ENCODE peak calls at places on chromosome 5, in seven cellular contexts. F, I, U, O, M, A and S are unnamed samples.

GRCh38 chr5:161372682-161373344 is 173.7 kb downstream of the GABRB2 start:
- DNase-seq in F (no peak), I (no peak), U (no peak), O (peak), M (no peak), A (no peak), S (no peak)

GRCh38 chr5:77145666-77146065 is 58.6 kb upstream of the ZBED3 start:
- DNase-seq in F (no peak), I (no peak), U (no peak), O (no peak), M (no peak), A (no peak), S (no peak)

GRCh38 chr5:591746-592145 is 20.4 kb upstream of the CEP72 start:
- DNase-seq in F (peak), I (no peak), U (no peak), O (no peak), M (no peak), A (no peak), S (peak)

GRCh38 chr5:157740211-157740610 is 3.3 kb upstream of the LSM11 start:
- DNase-seq in F (no peak), I (no peak), U (no peak), O (peak), M (no peak), A (peak), S (no peak)

GRCh38 chr5:58294598-58295298 is 165.1 kb downstream of the PLK2 start:
- DNase-seq in F (no peak), I (no peak), U (no peak), O (no peak), M (no peak), A (no peak), S (no peak)

GRCh38 chr5:90747175-90747574 is 188.6 kb downstream of the ADGRV1 start:
- DNase-seq in F (no peak), I (no peak), U (no peak), O (no peak), M (no peak), A (no peak), S (no peak)

GRCh38 chr5:2157372-2157771 is 274.6 kb upstream of the IRX4 start:
- DNase-seq in F (no peak), I (peak), U (no peak), O (no peak), M (no peak), A (no peak), S (no peak)

GRCh38 chr5:150584561-150585335 is 55.7 kb upstream of the SYNPO start:
- DNase-seq in F (peak), I (peak), U (peak), O (no peak), M (no peak), A (no peak), S (no peak)

GRCh38 chr5:63456279-63456678 is 506.0 kb downstream of the HTR1A start:
- DNase-seq in F (no peak), I (no peak), U (no peak), O (no peak), M (no peak), A (no peak), S (no peak)

GRCh38 chr5:15926586-15926985 is 253.0 kb downstream of the MARCHF11 start:
- DNase-seq in F (no peak), I (no peak), U (no peak), O (no peak), M (no peak), A (no peak), S (no peak)

GRCh38 chr5:154110054-154110453 is 71.3 kb downstream of the MFAP3 start:
- DNase-seq in F (no peak), I (no peak), U (no peak), O (no peak), M (no peak), A (no peak), S (no peak)

GRCh38 chr5:175652741-175653663 is 4.9 kb upstream of the HRH2 start:
- DNase-seq in F (no peak), I (no peak), U (no peak), O (no peak), M (peak), A (no peak), S (no peak)

GRCh38 chr5:120447706-120448239 is 16.3 kb upstream of the PRR16 start:
- DNase-seq in F (no peak), I (no peak), U (no peak), O (no peak), M (no peak), A (no peak), S (no peak)

GRCh38 chr5:99010294-99010693 is 81.5 kb upstream of the CHD1 start:
- DNase-seq in F (no peak), I (no peak), U (no peak), O (peak), M (no peak), A (no peak), S (no peak)

GRCh38 chr5:99000221-99000620 is 71.4 kb upstream of the CHD1 start:
- DNase-seq in F (no peak), I (no peak), U (no peak), O (no peak), M (no peak), A (no peak), S (no peak)

GRCh38 chr5:99000878-99001277 is 72.1 kb upstream of the CHD1 start:
- DNase-seq in F (no peak), I (no peak), U (no peak), O (no peak), M (no peak), A (no peak), S (no peak)

GRCh38 chr5:99004960-99005359 is 76.2 kb upstream of the CHD1 start:
- DNase-seq in F (no peak), I (no peak), U (no peak), O (no peak), M (no peak), A (no peak), S (no peak)

GRCh38 chr5:99005506-99005905 is 76.7 kb upstream of the CHD1 start:
- DNase-seq in F (no peak), I (no peak), U (no peak), O (no peak), M (no peak), A (no peak), S (no peak)
- TF ChIP-seq CTCF in F (no peak), I (no peak), U (no peak), O (no peak), M (no peak), A (no peak), S (no peak)

DNA sequence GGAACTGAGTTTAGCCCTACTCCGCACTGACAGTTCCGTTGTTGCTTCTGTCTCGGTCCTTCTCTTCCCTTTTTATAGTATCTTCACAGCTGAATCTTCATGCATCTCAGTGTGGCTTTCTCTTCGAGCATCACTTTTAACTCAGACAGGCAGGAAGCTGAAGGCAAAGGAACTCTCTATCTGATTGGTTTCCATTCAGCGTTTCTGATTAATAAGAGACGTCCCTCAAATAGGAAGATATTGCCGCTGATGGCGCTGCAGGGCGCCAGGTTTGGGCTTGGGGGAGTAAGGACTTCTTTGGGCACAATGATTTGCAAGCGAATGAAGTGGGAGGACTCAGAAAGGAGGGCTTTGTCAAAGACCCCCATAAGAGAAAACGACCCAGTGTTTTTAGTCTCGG is at the start of gene CDH9:
- DNase-seq in F (no peak), I (no peak), U (no peak), O (peak), M (no peak), A (peak), S (no peak)
- H3K4me3 ChIP-seq in F (no peak), I (no peak), U (no peak), O (peak), M (no peak), A (peak), S (no peak)

DNA sequence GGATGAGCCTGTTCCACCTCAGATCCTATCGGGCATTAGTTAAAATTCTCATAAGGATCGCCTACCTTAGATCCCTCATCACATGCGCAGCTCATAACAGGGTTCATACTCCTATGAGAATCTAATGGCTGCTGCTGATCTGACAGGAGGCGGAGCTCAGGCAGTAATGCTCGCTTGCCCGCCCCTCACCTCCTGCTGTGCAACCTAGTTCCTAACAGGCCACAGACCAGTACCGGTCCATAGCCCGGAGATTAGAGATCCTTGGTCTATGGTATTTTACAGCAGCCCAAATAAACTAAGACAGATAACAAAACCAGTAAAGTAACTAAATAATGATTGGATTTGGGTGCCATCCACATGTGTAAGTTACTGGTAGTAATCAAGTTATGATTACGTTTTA is 17.5 kb downstream of the GOLPH3 start:
- DNase-seq in F (no peak), I (no peak), U (no peak), O (peak), M (no peak), A (no peak), S (no peak)
- H3K27ac ChIP-seq in F (no peak), I (no peak), U (no peak), O (no peak), M (no peak), A (no peak), S (no peak)

GRCh38 chr5:109411175-109411514 is 1.4 kb upstream of the PJA2 start:
- DNase-seq in F (no peak), I (no peak), U (no peak), O (no peak), M (no peak), A (no peak), S (no peak)

GRCh38 chr5:109411627-109412026 is 1.9 kb upstream of the PJA2 start:
- DNase-seq in F (no peak), I (no peak), U (no peak), O (no peak), M (no peak), A (peak), S (no peak)

GRCh38 chr5:109410389-109411174 is 808 bp upstream of the PJA2 start:
- DNase-seq in F (peak), I (peak), U (peak), O (peak), M (peak), A (peak), S (peak)

GRCh38 chr5:109409061-109409843 is 522 bp downstream of the PJA2 start:
- DNase-seq in F (peak), I (peak), U (peak), O (peak), M (peak), A (peak), S (peak)

DNA sequence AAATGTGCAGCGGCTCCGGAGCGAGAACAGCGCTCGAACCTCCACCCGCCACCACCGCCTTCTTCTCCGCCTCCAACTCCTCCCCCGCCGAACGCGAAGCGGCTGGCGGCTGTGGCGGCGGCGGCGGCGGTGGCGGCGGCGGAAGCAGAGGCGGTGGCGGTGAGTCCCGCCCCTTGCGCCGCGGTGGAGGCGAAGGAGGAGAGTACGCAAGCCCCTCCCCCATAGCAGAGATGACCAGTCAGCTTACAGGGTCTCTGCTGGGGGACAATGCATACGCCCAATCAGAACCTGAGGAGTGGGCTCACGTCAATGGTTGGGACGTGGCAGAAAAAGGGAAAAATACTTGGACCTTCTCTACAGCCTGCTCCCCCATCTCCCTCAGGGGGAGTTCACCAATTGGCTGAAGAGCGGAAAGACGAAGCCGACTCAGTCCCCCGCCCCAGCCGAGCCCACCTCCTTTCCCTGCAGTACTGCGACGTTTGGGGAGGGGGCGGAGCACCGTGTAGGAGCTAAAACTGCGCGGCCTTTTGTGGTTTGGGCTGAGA is at the start of gene PJA2:
- DNase-seq in F (peak), I (peak), U (peak), O (peak), M (peak), A (peak), S (peak)
- TF ChIP-seq CTCF in F (no peak), I (no peak), U (peak), O (no peak), M (peak), A (no peak), S (no peak)

DNA sequence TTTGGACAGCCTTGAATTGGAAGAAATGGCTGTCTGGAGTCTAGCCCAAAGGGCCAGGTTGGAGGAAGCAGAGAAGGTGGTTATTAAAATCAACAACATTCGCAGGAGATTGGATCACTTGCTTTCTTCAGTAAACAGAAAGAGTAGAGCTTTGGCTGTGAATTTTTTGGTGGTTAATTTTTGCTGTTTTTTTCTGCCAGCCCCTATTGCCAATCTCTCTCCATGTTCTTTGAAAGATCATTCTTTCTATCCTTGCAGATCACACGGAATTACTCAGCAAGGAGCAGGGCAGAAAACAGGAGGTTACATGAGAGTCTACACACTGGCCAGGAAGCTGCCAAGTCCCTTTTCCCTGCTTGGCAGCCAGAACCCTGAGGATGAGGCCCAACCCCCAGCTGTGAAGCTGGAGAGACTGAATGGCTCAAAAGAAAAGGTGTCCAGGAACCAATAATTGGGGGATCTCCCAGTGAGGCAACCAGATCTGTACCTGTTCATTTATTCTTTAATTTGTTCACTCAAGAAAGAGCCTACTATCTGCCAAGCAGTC is 13.0 kb downstream of the GLRX start:
- DNase-seq in F (peak), I (no peak), U (no peak), O (no peak), M (no peak), A (no peak), S (no peak)
- H3K4me3 ChIP-seq in F (no peak), I (no peak), U (no peak), O (no peak), M (peak), A (no peak), S (peak)

GRCh38 chr5:133047404-133047803 is 4.4 kb upstream of the HSPA4 start:
- DNase-seq in F (no peak), I (no peak), U (no peak), O (no peak), M (no peak), A (no peak), S (no peak)
- H3K27ac ChIP-seq in F (peak), I (no peak), U (no peak), O (no peak), M (no peak), A (no peak), S (peak)

GRCh38 chr5:124264499-124264898 is 481.9 kb downstream of the ZNF608 start:
- DNase-seq in F (no peak), I (no peak), U (no peak), O (no peak), M (no peak), A (no peak), S (no peak)
- TF ChIP-seq CTCF in F (no peak), I (no peak), U (no peak), O (no peak), M (no peak), A (no peak), S (no peak)

DNA sequence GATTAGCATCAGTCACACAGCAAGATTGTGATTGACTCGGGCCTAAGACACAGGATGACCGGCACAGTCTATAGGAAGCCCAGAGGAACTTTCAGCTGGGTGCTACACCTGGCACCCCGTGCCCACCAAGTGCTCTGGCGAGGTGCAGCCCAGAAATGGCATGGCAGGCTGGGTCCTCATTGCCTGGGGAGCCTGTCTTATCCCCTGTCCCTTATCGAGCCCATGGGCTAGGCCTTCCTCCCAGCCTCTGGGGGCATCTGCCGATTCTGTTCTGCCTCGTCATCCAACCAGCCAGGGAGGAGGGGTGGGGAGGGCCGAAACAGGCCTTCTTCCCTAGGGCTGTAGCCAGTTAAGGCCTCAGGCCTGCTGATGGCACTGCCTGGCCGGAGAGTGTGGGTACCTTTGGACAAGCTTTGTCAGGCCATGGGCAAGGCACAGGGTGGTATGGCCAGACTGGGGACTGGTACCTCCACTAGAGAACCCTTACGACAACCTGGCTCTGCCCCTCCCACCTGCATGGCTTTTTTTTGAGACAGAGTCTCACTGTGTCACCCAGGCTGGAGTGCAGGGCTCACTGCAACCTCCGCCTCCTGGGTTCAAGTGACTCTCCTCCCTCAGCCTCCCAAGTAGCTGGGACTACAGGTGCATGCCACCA is 1.6 kb downstream of the GRK6 start:
- DNase-seq in F (no peak), I (no peak), U (no peak), O (no peak), M (no peak), A (no peak), S (peak)
- H3K4me3 ChIP-seq in F (peak), I (peak), U (peak), O (peak), M (peak), A (no peak), S (peak)

GRCh38 chr5:75524071-75524470 is 12.4 kb downstream of the POLK start:
- DNase-seq in F (no peak), I (no peak), U (no peak), O (no peak), M (no peak), A (no peak), S (no peak)

GRCh38 chr5:75526065-75526464 is 14.4 kb downstream of the POLK start:
- DNase-seq in F (no peak), I (no peak), U (no peak), O (no peak), M (no peak), A (no peak), S (no peak)

GRCh38 chr5:75524591-75524990 is 12.9 kb downstream of the POLK start:
- DNase-seq in F (no peak), I (no peak), U (no peak), O (no peak), M (no peak), A (no peak), S (no peak)

GRCh38 chr5:75523275-75523674 is 11.6 kb downstream of the POLK start:
- DNase-seq in F (no peak), I (no peak), U (no peak), O (no peak), M (no peak), A (no peak), S (no peak)

GRCh38 chr5:75525344-75525743 is 13.7 kb downstream of the POLK start:
- DNase-seq in F (no peak), I (no peak), U (no peak), O (no peak), M (no peak), A (no peak), S (no peak)
- H3K27ac ChIP-seq in F (no peak), I (no peak), U (no peak), O (no peak), M (no peak), A (no peak), S (no peak)